ENCODE peak calls at places on chromosomes 5 and 9, in seven cellular contexts. P, I, T, A, C, S and H are unnamed samples.

GRCh38 chr9:107175826-107176500 is 107.1 kb upstream of the RAD23B start:
- DNase-seq in P (no peak), I (no peak), T (no peak), A (no peak), C (no peak), S (no peak), H (no peak)

GRCh38 chr9:124205686-124206352 is 51.9 kb upstream of the NEK6 start:
- DNase-seq in P (no peak), I (no peak), T (no peak), A (no peak), C (no peak), S (no peak), H (peak; percentile 33)

GRCh38 chr5:90967443-90967842 is 408.8 kb downstream of the ADGRV1 start:
- DNase-seq in P (no peak), I (no peak), T (no peak), A (no peak), C (no peak), S (peak; percentile 27), H (no peak)

GRCh38 chr9:113587471-113588031 is 124.0 kb downstream of the RGS3 start:
- DNase-seq in P (peak; percentile 38), I (no peak), T (no peak), A (peak; percentile 47), C (peak; percentile 53), S (peak; percentile 53), H (peak; percentile 90)

GRCh38 chr9:106892632-106893031 is 29.7 kb downstream of the ZNF462 start:
- DNase-seq in P (peak; percentile 98), I (no peak), T (peak; percentile 90), A (no peak), C (no peak), S (peak; percentile 98), H (peak; percentile 92)

GRCh38 chr9:4022435-4023067 is 277.3 kb downstream of the GLIS3 start:
- DNase-seq in P (peak; percentile 12), I (no peak), T (no peak), A (no peak), C (no peak), S (no peak), H (no peak)

GRCh38 chr9:136531904-136532798 is 13.7 kb downstream of the NOTCH1 start:
- DNase-seq in P (no peak), I (no peak), T (no peak), A (no peak), C (no peak), S (no peak), H (no peak)

GRCh38 chr9:115109486-115109885 is 8.5 kb downstream of the TNC start:
- DNase-seq in P (peak; percentile 72), I (no peak), T (peak; percentile 57), A (no peak), C (no peak), S (peak; percentile 48), H (no peak)

GRCh38 chr9:120713257-120714087 is 798 bp downstream of the MEGF9 start:
- DNase-seq in P (no peak), I (peak; percentile 25), T (peak; percentile 9), A (peak; percentile 39), C (peak; percentile 63), S (no peak), H (peak; percentile 71)

GRCh38 chr9:31587176-31587575 is 797.3 kb upstream of the ACO1 start:
- DNase-seq in P (no peak), I (no peak), T (no peak), A (no peak), C (no peak), S (no peak), H (no peak)

GRCh38 chr9:14198544-14199510 is 115.1 kb downstream of the NFIB start:
- DNase-seq in P (no peak), I (no peak), T (no peak), A (peak; percentile 75), C (no peak), S (peak; percentile 63), H (no peak)
- H3K27ac ChIP-seq in P (no peak overlapping the region), I (no peak overlapping the region), T (no peak overlapping the region), A (peak overlapping the region; percentile 40), C (peak overlapping the region; percentile 25), S (no peak overlapping the region), H (no peak overlapping the region)

GRCh38 chr5:119666542-119666941 is 37.2 kb downstream of the FAM170A start:
- DNase-seq in P (no peak), I (no peak), T (no peak), A (no peak), C (no peak), S (no peak), H (no peak)
- H3K27ac ChIP-seq in P (no peak overlapping the region), I (no peak overlapping the region), T (no peak overlapping the region), A (no peak overlapping the region), C (no peak overlapping the region), S (no peak overlapping the region), H (no peak overlapping the region)

GRCh38 chr9:129411501-129412175 is 209.3 kb downstream of the C9orf50 start:
- DNase-seq in P (no peak), I (no peak), T (no peak), A (no peak), C (no peak), S (no peak), H (no peak)
- H3K27ac ChIP-seq in P (no peak overlapping the region), I (no peak overlapping the region), T (no peak overlapping the region), A (no peak overlapping the region), C (no peak overlapping the region), S (no peak overlapping the region), H (no peak overlapping the region)

GRCh38 chr5:139969318-139969717 is 73.8 kb downstream of the NRG2 start:
- DNase-seq in P (no peak), I (no peak), T (no peak), A (no peak), C (no peak), S (no peak), H (no peak)
- H3K27ac ChIP-seq in P (no peak overlapping the region), I (no peak overlapping the region), T (no peak overlapping the region), A (no peak overlapping the region), C (no peak overlapping the region), S (no peak overlapping the region), H (no peak overlapping the region)

DNA sequence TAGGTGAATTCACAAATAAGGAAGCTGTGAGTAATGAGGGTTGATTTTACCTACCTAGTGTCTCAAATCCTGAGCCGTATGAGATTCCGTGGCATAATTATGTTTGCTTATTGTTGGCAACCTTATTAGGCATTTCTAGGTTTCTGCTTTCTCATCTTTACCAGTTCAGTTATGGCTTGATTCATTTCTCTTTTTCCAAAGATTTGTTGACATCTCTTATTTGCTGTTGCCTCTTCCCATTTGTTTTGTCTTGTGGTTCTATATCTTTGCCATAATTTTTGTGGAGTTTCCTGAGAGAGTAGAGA is 470 bp downstream of the IL31RA start:
- DNase-seq in P (no peak), I (no peak), T (no peak), A (no peak), C (no peak), S (no peak), H (no peak)
- H3K27ac ChIP-seq in P (peak overlapping the region; percentile 30), I (no peak overlapping the region), T (peak overlapping the region; percentile 87), A (no peak overlapping the region), C (no peak overlapping the region), S (peak overlapping the region; percentile 78), H (no peak overlapping the region)

DNA sequence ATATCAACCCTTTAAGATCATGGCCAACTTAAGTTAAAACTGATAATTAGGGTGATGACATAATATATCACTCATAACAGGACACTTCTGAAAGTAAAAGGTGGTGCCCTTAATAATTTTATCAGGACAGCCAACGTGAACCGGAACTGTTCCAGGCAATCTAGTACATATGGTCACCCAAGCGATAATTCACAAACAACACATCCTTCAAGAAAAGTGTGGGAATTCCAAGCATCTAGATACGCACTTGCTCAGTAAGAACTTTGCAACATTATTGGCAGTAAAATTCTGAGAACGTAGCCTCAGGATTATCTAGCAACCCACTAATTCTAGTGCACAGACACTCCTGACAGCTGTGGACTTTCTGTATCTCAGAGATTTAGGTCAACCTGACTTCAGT is 85.7 kb downstream of the ALDH7A1 start:
- DNase-seq in P (no peak), I (no peak), T (no peak), A (no peak), C (no peak), S (no peak), H (peak; percentile 5)
- H3K27ac ChIP-seq in P (no peak overlapping the region), I (no peak overlapping the region), T (no peak overlapping the region), A (no peak overlapping the region), C (peak overlapping the region; percentile 51), S (peak overlapping the region; percentile 58), H (no peak overlapping the region)